ENCODE peak calls at places on chromosome 17, in ten cellular contexts. F is NCI-H524; N is CD8-positive, alpha-beta T cell; S is stimulated activated CD8-positive, alpha-beta memory T cell treated with anti-CD3 and anti-CD28 coated beads, Interleukin-7, amount 100 ng/mL, for 1 hour; A is stimulated activated CD4-positive, alpha-beta T cell treated with anti-CD3 and anti-CD28 coated beads, TNF-alpha, amount 100 ng/mL, for 4 hours; T is omental fat pad; V is ACHN; Y is naive thymus-derived CD4-positive, alpha-beta T cell; G is COLO829; Z is H4. J is an unnamed sample.
A peak's percentile ranks its signal among the peaks of the same experiment; 100 is the strongest.

GRCh38 chr17:68356949-68357455 is 65.7 kb downstream of the ARSG start:
- DNase-seq in F (no peak), N (no peak), S (no peak), A (no peak), T (no peak), V (no peak), Y (no peak), G (no peak), Z (no peak), J (no peak)

GRCh38 chr17:51371732-51372151 is 111.4 kb downstream of the UTP18 start:
- DNase-seq in F (peak; percentile 67), N (no peak), S (peak; percentile 2), A (peak; percentile 52), T (no peak), V (peak; percentile 42), Y (peak; percentile 72), G (peak; percentile 93), Z (peak; percentile 88), J (peak; percentile 8)

GRCh38 chr17:29169806-29170591 is 10.2 kb downstream of the MYO18A start:
- DNase-seq in F (no peak), N (no peak), S (no peak), A (no peak), T (no peak), V (no peak), Y (no peak), G (no peak), Z (no peak), J (no peak)

GRCh38 chr17:31320231-31320630 is 1.2 kb downstream of the EVI2A start:
- DNase-seq in F (no peak), N (no peak), S (no peak), A (no peak), T (no peak), V (peak; percentile 19), Y (peak; percentile 19), G (no peak), Z (no peak), J (no peak)

GRCh38 chr17:57666198-57666870 is 78.8 kb downstream of the CCDC182 start:
- DNase-seq in F (no peak), N (no peak), S (no peak), A (no peak), T (no peak), V (no peak), Y (no peak), G (no peak), Z (no peak), J (no peak)

GRCh38 chr17:15981208-15981607 is 18.3 kb downstream of the ZSWIM7 start:
- DNase-seq in F (no peak), N (no peak), S (no peak), A (no peak), T (no peak), V (no peak), Y (no peak), G (no peak), Z (no peak), J (no peak)

GRCh38 chr17:11618861-11619566 is 20.7 kb downstream of the DNAH9 start:
- DNase-seq in F (no peak), N (no peak), S (no peak), A (no peak), T (no peak), V (no peak), Y (no peak), G (no peak), Z (peak; percentile 36), J (no peak)

GRCh38 chr17:82418001-82418986 is at the start of the genes HEXD and OGFOD3:
- DNase-seq in F (peak; percentile 21), N (peak; percentile 72), S (peak; percentile 70), A (peak; percentile 72), T (no peak), V (peak; percentile 89), Y (peak; percentile 92), G (peak; percentile 84), Z (peak; percentile 80), J (peak; percentile 73)

GRCh38 chr17:45172541-45173286 is 11.0 kb downstream of the HEXIM2 start:
- DNase-seq in F (no peak), N (no peak), S (peak; percentile 35), A (no peak), T (no peak), V (peak; percentile 97), Y (peak; percentile 61), G (peak; percentile 96), Z (peak; percentile 89), J (peak; percentile 32)

GRCh38 chr17:63431939-63432804 is 13.9 kb downstream of the CYB561 start:
- DNase-seq in F (no peak), N (no peak), S (no peak), A (no peak), T (no peak), V (no peak), Y (no peak), G (no peak), Z (no peak), J (no peak)

GRCh38 chr17:70795620-70796019 is 626.3 kb downstream of the KCNJ2 start:
- DNase-seq in F (no peak), N (no peak), S (no peak), A (no peak), T (no peak), V (no peak), Y (no peak), G (no peak), Z (no peak), J (no peak)

GRCh38 chr17:80892019-80892855 is 99.4 kb upstream of the CHMP6 start:
- DNase-seq in F (peak; percentile 28), N (peak; percentile 55), S (peak; percentile 63), A (peak; percentile 87), T (peak; percentile 51), V (peak; percentile 98), Y (peak; percentile 48), G (peak; percentile 89), Z (peak; percentile 98), J (peak; percentile 80)

GRCh38 chr17:40307001-40307690 is 1.8 kb upstream of the RARA start:
- DNase-seq in F (no peak), N (no peak), S (no peak), A (no peak), T (no peak), V (no peak), Y (no peak), G (no peak), Z (peak; percentile 82), J (no peak)

GRCh38 chr17:43367588-43368242 is 31.1 kb upstream of the ARL4D start:
- DNase-seq in F (peak; percentile 67), N (peak; percentile 16), S (no peak), A (no peak), T (no peak), V (peak; percentile 99), Y (no peak), G (peak; percentile 85), Z (peak; percentile 89), J (no peak)

GRCh38 chr17:83098241-83099085 is 19.1 kb downstream of the METRNL start:
- DNase-seq in F (no peak), N (no peak), S (no peak), A (no peak), T (no peak), V (no peak), Y (no peak), G (no peak), Z (no peak), J (no peak)

GRCh38 chr17:66677201-66677981 is 157.5 kb upstream of the CACNG5 start:
- DNase-seq in F (no peak), N (no peak), S (no peak), A (no peak), T (no peak), V (no peak), Y (no peak), G (peak; percentile 35), Z (no peak), J (no peak)

GRCh38 chr17:3754458-3755334 is 31.0 kb downstream of the HASPIN start:
- DNase-seq in F (no peak), N (peak; percentile 71), S (peak; percentile 51), A (peak; percentile 58), T (no peak), V (peak; percentile 29), Y (peak; percentile 84), G (no peak), Z (no peak), J (peak; percentile 66)

GRCh38 chr17:44005865-44006580 is 1.6 kb downstream of the NAGS start:
- DNase-seq in F (peak; percentile 41), N (no peak), S (no peak), A (no peak), T (no peak), V (no peak), Y (peak; percentile 36), G (no peak), Z (no peak), J (no peak)

GRCh38 chr17:82414548-82415281 is 3.4 kb upstream of the HEXD start:
- DNase-seq in F (no peak), N (peak; percentile 49), S (peak; percentile 46), A (peak; percentile 52), T (peak; percentile 46), V (peak; percentile 80), Y (peak; percentile 79), G (peak; percentile 78), Z (no peak), J (peak; percentile 43)

GRCh38 chr17:81859906-81860755 is at the start of gene P4HB:
- DNase-seq in F (no peak), N (no peak), S (no peak), A (no peak), T (no peak), V (peak; percentile 22), Y (no peak), G (no peak), Z (no peak), J (peak; percentile 100)

J was measured in activated CD4-positive, CD25-positive, alpha-beta regulatory T cell.